ENCODE peak calls at places on chromosomes 12 and 14, in eight cellular contexts. X is CD4-positive, CD25-positive, alpha-beta regulatory T cell; G is brain microvascular endothelial cell; N is glutamatergic neuron; U is HepG2; H is A172; F is SIG-M5; M is stromal cell of bone marrow. R is an unnamed sample.

GRCh38 chr14:100914597-100915021 is 11.1 kb upstream of the RTL1 start:
- DNase-seq in X (no peak), G (no peak), N (no peak), U (no peak), H (no peak), F (no peak), M (no peak), R (no peak)

GRCh38 chr12:109209082-109209481 is 92.7 kb downstream of the ACACB start:
- DNase-seq in X (no peak), G (no peak), N (no peak), U (no peak), H (no peak), F (no peak), M (no peak), R (no peak)

GRCh38 chr12:121443193-121443829 is 43.4 kb downstream of the RNF34 start:
- DNase-seq in X (peak; percentile 30), G (peak; percentile 77), N (peak; percentile 95), U (peak; percentile 45), H (peak; percentile 79), F (no peak), M (peak; percentile 51), R (no peak)

GRCh38 chr14:81990312-81990761 is 456.7 kb upstream of the SEL1L start:
- DNase-seq in X (no peak), G (peak; percentile 43), N (peak; percentile 41), U (peak; percentile 33), H (peak; percentile 10), F (peak; percentile 2), M (peak; percentile 22), R (no peak)

GRCh38 chr12:93008044-93008778 is 79.1 kb upstream of the EEA1 start:
- DNase-seq in X (no peak), G (no peak), N (no peak), U (peak; percentile 62), H (no peak), F (no peak), M (no peak), R (no peak)

GRCh38 chr12:51293693-51294092 is 23.5 kb upstream of the SMAGP start:
- DNase-seq in X (no peak), G (no peak), N (no peak), U (no peak), H (no peak), F (no peak), M (no peak), R (no peak)

GRCh38 chr12:29782285-29782820 is 1.4 kb downstream of the TMTC1 start:
- DNase-seq in X (no peak), G (peak; percentile 46), N (no peak), U (no peak), H (peak; percentile 22), F (peak; percentile 94), M (peak; percentile 84), R (no peak)

GRCh38 chr14:58747181-58747580 is 109.4 kb downstream of the DACT1 start:
- DNase-seq in X (no peak), G (peak; percentile 68), N (no peak), U (no peak), H (peak; percentile 7), F (peak; percentile 33), M (peak; percentile 91), R (no peak)

GRCh38 chr12:67501362-67501761 is 147.2 kb upstream of the DYRK2 start:
- DNase-seq in X (no peak), G (no peak), N (no peak), U (no peak), H (no peak), F (no peak), M (no peak), R (no peak)

GRCh38 chr12:122081697-122082221 is 3.2 kb downstream of the MLXIP start:
- DNase-seq in X (no peak), G (no peak), N (no peak), U (no peak), H (no peak), F (peak; percentile 45), M (no peak), R (no peak)

GRCh38 chr12:6573001-6573400 is 4.9 kb upstream of the NOP2 start:
- DNase-seq in X (no peak), G (no peak), N (no peak), U (no peak), H (no peak), F (no peak), M (no peak), R (no peak)

GRCh38 chr14:73295198-73295796 is 58.0 kb downstream of the PAPLN start:
- DNase-seq in X (no peak), G (peak; percentile 14), N (no peak), U (peak; percentile 27), H (peak; percentile 49), F (no peak), M (no peak), R (no peak)

GRCh38 chr12:32365473-32366064 is 33.8 kb upstream of the FGD4 start:
- DNase-seq in X (peak; percentile 2), G (peak; percentile 74), N (peak; percentile 38), U (peak; percentile 64), H (peak; percentile 78), F (no peak), M (peak; percentile 43), R (no peak)

GRCh38 chr12:108833355-108833733 is 24.0 kb downstream of the SSH1 start:
- DNase-seq in X (no peak), G (peak; percentile 97), N (no peak), U (no peak), H (peak; percentile 95), F (no peak), M (peak; percentile 77), R (no peak)

GRCh38 chr14:69845787-69846186 is 33.4 kb upstream of the SMOC1 start:
- DNase-seq in X (no peak), G (no peak), N (no peak), U (peak; percentile 76), H (no peak), F (no peak), M (no peak), R (no peak)

GRCh38 chr12:121189061-121189886 is 20.7 kb upstream of the P2RX4 start:
- DNase-seq in X (no peak), G (peak; percentile 55), N (no peak), U (no peak), H (no peak), F (no peak), M (peak; percentile 33), R (no peak)

GRCh38 chr14:38209572-38210159 is 2.0 kb downstream of the SSTR1 start:
- DNase-seq in X (no peak), G (no peak), N (peak; percentile 22), U (no peak), H (no peak), F (no peak), M (no peak), R (no peak)

GRCh38 chr14:100241279-100241678 is 2.3 kb downstream of the YY1 start:
- DNase-seq in X (no peak), G (no peak), N (no peak), U (no peak), H (no peak), F (no peak), M (no peak), R (no peak)

GRCh38 chr12:51889216-51890134 is 1.6 kb downstream of the ANKRD33 start:
- DNase-seq in X (no peak), G (no peak), N (no peak), U (no peak), H (no peak), F (no peak), M (no peak), R (no peak)

GRCh38 chr12:63151898-63152700 is 1.1 kb upstream of the AVPR1A start:
- DNase-seq in X (no peak), G (peak; percentile 44), N (peak; percentile 70), U (peak; percentile 32), H (peak; percentile 10), F (no peak), M (peak; percentile 17), R (no peak)

GRCh38 chr14:92456215-92457017 is 57.2 kb upstream of the RIN3 start:
- DNase-seq in X (no peak), G (peak; percentile 59), N (peak; percentile 65), U (peak; percentile 59), H (peak; percentile 52), F (no peak), M (peak; percentile 53), R (peak; percentile 82)

GRCh38 chr14:101004954-101005353 is 101.4 kb upstream of the RTL1 start:
- DNase-seq in X (no peak), G (no peak), N (no peak), U (no peak), H (no peak), F (no peak), M (peak; percentile 31), R (no peak)

GRCh38 chr12:114673169-114673833 is 10.7 kb downstream of the TBX3 start:
- DNase-seq in X (no peak), G (no peak), N (no peak), U (no peak), H (no peak), F (no peak), M (no peak), R (no peak)

GRCh38 chr14:106235356-106236159 is 709.2 kb downstream of the TMEM121 start:
- DNase-seq in X (no peak), G (no peak), N (no peak), U (no peak), H (no peak), F (no peak), M (no peak), R (no peak)

GRCh38 chr12:2311001-2311778 is 258.4 kb downstream of the CACNA1C start:
- DNase-seq in X (no peak), G (no peak), N (no peak), U (no peak), H (no peak), F (no peak), M (peak; percentile 66), R (no peak)

R was measured in vagina.